ENCODE peak calls at places on chromosome 9, in nine cellular contexts. A is posterior cingulate gyrus; O is cardiac septum; G is Kasumi-1; C is stimulated activated CD4-positive, alpha-beta T cell treated with anti-CD3 and anti-CD28 coated beads, Interleukin-12 subunit alpha, Interleukin-12 subunit beta, amount 100 ng/mL, for 4 hours; D is stimulated activated CD8-positive, alpha-beta memory T cell treated with anti-CD3 and anti-CD28 coated beads, Interleukin-12 subunit alpha, Interleukin-12 subunit beta, amount 100 ng/mL, for 1 hour; F is LHCN-M2; U is activated B cell treated with CpG ODN at 0.5 μM for 24 hours; P is NCI-H345. B is an unnamed sample.
A peak's percentile ranks its signal among the peaks of the same experiment; 100 is the strongest.

GRCh38 chr9:133772581-133772980 is 34.4 kb upstream of the SARDH start:
- DNase-seq in A (no peak), O (peak; percentile 70), G (no peak), C (no peak), D (no peak), F (no peak), U (no peak), P (no peak), B (no peak)

GRCh38 chr9:16515207-16515606 is 355.3 kb downstream of the BNC2 start:
- DNase-seq in A (no peak), O (no peak), G (no peak), C (no peak), D (no peak), F (no peak), U (no peak), P (no peak), B (no peak)

GRCh38 chr9:32069169-32069813 is 315.2 kb upstream of the ACO1 start:
- DNase-seq in A (no peak), O (no peak), G (peak; percentile 25), C (no peak), D (no peak), F (no peak), U (no peak), P (no peak), B (no peak)

GRCh38 chr9:89773170-89773569 is 168.4 kb downstream of the GADD45G start:
- DNase-seq in A (no peak), O (peak; percentile 62), G (no peak), C (no peak), D (no peak), F (no peak), U (no peak), P (no peak), B (no peak)

GRCh38 chr9:127148014-127148413 is 25.6 kb upstream of the ANGPTL2 start:
- DNase-seq in A (no peak), O (no peak), G (no peak), C (no peak), D (no peak), F (no peak), U (no peak), P (no peak), B (no peak)

GRCh38 chr9:81637276-81637675 is 52.1 kb downstream of the TLE1 start:
- DNase-seq in A (no peak), O (no peak), G (no peak), C (no peak), D (no peak), F (peak; percentile 22), U (no peak), P (no peak), B (peak; percentile 15)

GRCh38 chr9:108396193-108396592 is 459.6 kb downstream of the ACTL7B start:
- DNase-seq in A (no peak), O (no peak), G (no peak), C (no peak), D (no peak), F (no peak), U (no peak), P (no peak), B (no peak)

GRCh38 chr9:126157826-126158431 is 168.7 kb upstream of the MVB12B start:
- DNase-seq in A (no peak), O (peak; percentile 43), G (no peak), C (no peak), D (no peak), F (no peak), U (no peak), P (no peak), B (no peak)

GRCh38 chr9:101639785-101640437 is 45.1 kb upstream of the PPP3R2 start:
- DNase-seq in A (no peak), O (no peak), G (no peak), C (no peak), D (no peak), F (no peak), U (no peak), P (no peak), B (no peak)

GRCh38 chr9:108565651-108566378 is 290.0 kb downstream of the ACTL7B start:
- DNase-seq in A (no peak), O (no peak), G (peak; percentile 77), C (no peak), D (no peak), F (peak; percentile 86), U (no peak), P (peak; percentile 85), B (no peak)

GRCh38 chr9:2574215-2574614 is 47.4 kb upstream of the VLDLR start:
- DNase-seq in A (no peak), O (no peak), G (no peak), C (no peak), D (no peak), F (no peak), U (no peak), P (no peak), B (no peak)

GRCh38 chr9:127608104-127608966 is 3.7 kb upstream of the STXBP1 start:
- DNase-seq in A (peak; percentile 97), O (peak; percentile 87), G (no peak), C (peak; percentile 78), D (peak; percentile 53), F (no peak), U (peak; percentile 67), P (peak; percentile 97), B (peak; percentile 59)

GRCh38 chr9:94577541-94577940 is 16.1 kb downstream of the FBP2 start:
- DNase-seq in A (no peak), O (no peak), G (no peak), C (no peak), D (no peak), F (no peak), U (no peak), P (no peak), B (no peak)

GRCh38 chr9:121885345-121885901 is 207.7 kb downstream of the TTLL11 start:
- DNase-seq in A (no peak), O (no peak), G (no peak), C (no peak), D (no peak), F (peak; percentile 72), U (no peak), P (no peak), B (no peak)

GRCh38 chr9:82116538-82116937 is 128.0 kb downstream of the SPATA31D1 start:
- DNase-seq in A (no peak), O (no peak), G (no peak), C (no peak), D (no peak), F (no peak), U (no peak), P (no peak), B (no peak)

GRCh38 chr9:137813651-137814415 is 63.7 kb upstream of the CACNA1B start:
- DNase-seq in A (no peak), O (peak; percentile 38), G (no peak), C (no peak), D (no peak), F (no peak), U (no peak), P (peak; percentile 57), B (no peak)

GRCh38 chr9:124870723-124871122 is 8.8 kb downstream of the ARPC5L start:
- DNase-seq in A (no peak), O (no peak), G (no peak), C (no peak), D (no peak), F (no peak), U (no peak), P (no peak), B (no peak)

GRCh38 chr9:121498487-121499176 is 1.0 kb downstream of the GGTA1 start:
- DNase-seq in A (peak; percentile 76), O (no peak), G (peak; percentile 62), C (no peak), D (no peak), F (peak; percentile 22), U (no peak), P (peak; percentile 22), B (no peak)

GRCh38 chr9:88820055-88820454 is 171.2 kb upstream of the S1PR3 start:
- DNase-seq in A (no peak), O (no peak), G (no peak), C (no peak), D (no peak), F (no peak), U (no peak), P (no peak), B (no peak)

GRCh38 chr9:3875371-3876132 is 349.8 kb upstream of the RFX3 start:
- DNase-seq in A (no peak), O (no peak), G (no peak), C (no peak), D (no peak), F (peak; percentile 98), U (no peak), P (no peak), B (no peak)

GRCh38 chr9:97696025-97696822 is 916 bp downstream of the XPA start:
- DNase-seq in A (no peak), O (no peak), G (peak; percentile 41), C (no peak), D (no peak), F (no peak), U (no peak), P (no peak), B (no peak)

GRCh38 chr9:37583522-37584121 is 7.4 kb upstream of the FBXO10 start:
- DNase-seq in A (no peak), O (no peak), G (no peak), C (no peak), D (no peak), F (no peak), U (no peak), P (no peak), B (no peak)

GRCh38 chr9:22009563-22009867 is 410 bp upstream of the CDKN2B start:
- DNase-seq in A (no peak), O (no peak), G (no peak), C (no peak), D (no peak), F (no peak), U (no peak), P (no peak), B (no peak)

GRCh38 chr9:132293145-132293721 is 61.6 kb downstream of the SETX start:
- DNase-seq in A (no peak), O (no peak), G (no peak), C (no peak), D (no peak), F (no peak), U (no peak), P (no peak), B (peak; percentile 8)

GRCh38 chr9:27679338-27679737 is 106.1 kb upstream of the C9orf72 start:
- DNase-seq in A (no peak), O (no peak), G (no peak), C (no peak), D (no peak), F (no peak), U (no peak), P (no peak), B (no peak)

GRCh38 chr9:35651964-35652828 is 1.5 kb upstream of the SIT1 start:
- DNase-seq in A (no peak), O (peak; percentile 41), G (no peak), C (no peak), D (no peak), F (peak; percentile 70), U (no peak), P (no peak), B (no peak)

GRCh38 chr9:74078647-74079046 is 418.5 kb upstream of the RORB start:
- DNase-seq in A (no peak), O (no peak), G (no peak), C (no peak), D (no peak), F (no peak), U (no peak), P (no peak), B (no peak)

GRCh38 chr9:27499481-27499880 is 24.6 kb upstream of the IFNK start:
- DNase-seq in A (no peak), O (no peak), G (peak; percentile 10), C (no peak), D (no peak), F (peak; percentile 3), U (no peak), P (no peak), B (no peak)

GRCh38 chr9:33633621-33634020 is 109.6 kb downstream of the ANKRD18B start:
- DNase-seq in A (no peak), O (no peak), G (no peak), C (no peak), D (no peak), F (no peak), U (no peak), P (no peak), B (no peak)

GRCh38 chr9:121023064-121023463 is 27.0 kb downstream of the C5 start:
- DNase-seq in A (no peak), O (no peak), G (no peak), C (no peak), D (no peak), F (peak; percentile 7), U (no peak), P (no peak), B (no peak)

GRCh38 chr9:135463140-135463539 is 16.4 kb upstream of the PPP1R26 start:
- DNase-seq in A (no peak), O (no peak), G (no peak), C (no peak), D (no peak), F (peak; percentile 50), U (no peak), P (no peak), B (no peak)

B was measured in immature natural killer cell.